ENCODE peak calls at places on chromosomes 1 and 21, in nine cellular contexts. O is lung, U is C1 segment of cervical spinal cord, N is body of pancreas, A is cardiac fibroblast, I is EL, C is GM03348, M is neural crest cell, Y is islet precursor cell. R is an unnamed sample.

GRCh38 chr1:78437393-78437792 is 53.4 kb upstream of the PTGFR start:
- DNase-seq in O (no peak), I (peak; percentile 21), Y (peak; percentile 54), A (peak; percentile 43), U (no peak), M (no peak), N (no peak), C (peak; percentile 16), R (no peak)

GRCh38 chr1:27488523-27489138 is 1.3 kb downstream of the WASF2 start:
- DNase-seq in M (no peak), C (no peak), N (no peak), I (peak; percentile 41), Y (no peak), A (peak; percentile 50), O (no peak), U (no peak), R (no peak)

GRCh38 chr21:17343055-17343454 is 169.8 kb upstream of the CXADR start:
- DNase-seq in A (peak; percentile 7), O (no peak), U (no peak), M (peak; percentile 8), C (peak; percentile 9), Y (no peak), N (no peak), I (peak; percentile 8), R (no peak)

GRCh38 chr21:35635261-35635660 is 425.1 kb downstream of the SETD4 start:
- DNase-seq in I (peak; percentile 98), O (no peak), A (peak; percentile 50), U (no peak), N (no peak), M (no peak), Y (no peak), C (peak; percentile 69), R (no peak)

GRCh38 chr21:35614412-35614901 is 445.9 kb downstream of the SETD4 start:
- DNase-seq in I (peak; percentile 76), A (peak; percentile 24), C (peak; percentile 11), N (no peak), U (no peak), O (no peak), M (no peak), Y (peak; percentile 86), R (no peak)

GRCh38 chr1:219439376-219439775 is 173.5 kb downstream of the ZC3H11B start:
- DNase-seq in Y (no peak), I (no peak), M (no peak), C (no peak), A (peak; percentile 72), U (no peak), N (no peak), O (no peak), R (no peak)

GRCh38 chr1:233673146-233673946 is 59.4 kb downstream of the KCNK1 start:
- DNase-seq in U (no peak), Y (no peak), M (no peak), I (no peak), C (no peak), O (no peak), A (no peak), N (peak; percentile 16), R (no peak)

GRCh38 chr1:207698822-207699483 is 52.9 kb upstream of the CD46 start:
- DNase-seq in O (peak; percentile 62), A (peak; percentile 68), N (peak; percentile 63), Y (peak; percentile 83), M (peak; percentile 53), I (peak; percentile 65), U (no peak), C (peak; percentile 38), R (peak; percentile 3)

GRCh38 chr1:202018476-202019234 is 8.3 kb downstream of the ELF3 start:
- DNase-seq in O (peak; percentile 82), C (no peak), N (peak; percentile 96), U (no peak), A (no peak), Y (peak; percentile 90), I (no peak), M (no peak), R (no peak)

GRCh38 chr1:186094170-186094569 is 280.9 kb downstream of the TPR start:
- DNase-seq in C (peak; percentile 15), A (peak; percentile 48), O (no peak), Y (no peak), U (no peak), M (no peak), I (peak; percentile 69), N (no peak), R (no peak)

GRCh38 chr1:181014431-181015257 is 8.0 kb downstream of the STX6 start:
- DNase-seq in Y (no peak), N (no peak), M (no peak), C (no peak), I (no peak), U (no peak), O (no peak), A (no peak), R (no peak)

GRCh38 chr1:171676823-171677222 is 24.3 kb upstream of the MYOC start:
- DNase-seq in M (no peak), I (no peak), C (no peak), U (no peak), O (no peak), Y (no peak), N (no peak), A (no peak), R (no peak)

GRCh38 chr1:214808845-214809460 is 206.0 kb downstream of the CENPF start:
- DNase-seq in I (peak; percentile 60), A (peak; percentile 61), O (no peak), Y (no peak), N (no peak), U (no peak), M (no peak), C (peak; percentile 45), R (no peak)

GRCh38 chr1:204514841-204515240 is 1.4 kb upstream of the MDM4 start:
- DNase-seq in C (no peak), U (no peak), A (no peak), O (no peak), Y (no peak), N (no peak), M (no peak), I (no peak), R (no peak)

GRCh38 chr1:10692401-10693021 is 103.9 kb downstream of the CASZ1 start:
- DNase-seq in I (peak; percentile 16), N (peak; percentile 76), C (no peak), Y (peak; percentile 72), U (no peak), M (no peak), O (peak; percentile 71), A (no peak), R (no peak)

GRCh38 chr1:99137546-99138206 is 126.6 kb upstream of the PLPPR4 start:
- DNase-seq in Y (no peak), O (no peak), U (no peak), M (no peak), I (no peak), C (no peak), A (no peak), N (no peak), R (no peak)

GRCh38 chr21:34919406-34919805 is 129.7 kb downstream of the RUNX1 start:
- DNase-seq in O (no peak), Y (no peak), U (no peak), M (no peak), C (no peak), I (no peak), A (no peak), N (no peak), R (no peak)

GRCh38 chr1:18649713-18650370 is 19.2 kb downstream of the PAX7 start:
- DNase-seq in O (no peak), N (no peak), I (peak; percentile 29), Y (peak; percentile 90), A (no peak), U (no peak), C (no peak), M (no peak), R (no peak)

GRCh38 chr1:241603626-241604337 is 36.4 kb downstream of the CHML start:
- DNase-seq in M (no peak), N (no peak), U (no peak), Y (no peak), A (peak; percentile 38), I (peak; percentile 75), O (no peak), C (no peak), R (no peak)

GRCh38 chr1:231691618-231692259 is 65.1 kb downstream of the DISC1 start:
- DNase-seq in M (peak; percentile 58), U (no peak), C (peak; percentile 40), O (no peak), A (peak; percentile 64), N (no peak), Y (peak; percentile 84), I (peak; percentile 55), R (peak; percentile 49)

GRCh38 chr1:67372136-67372535 is 58.1 kb downstream of the SERBP1 start:
- DNase-seq in C (peak; percentile 19), I (peak; percentile 36), O (no peak), A (no peak), M (no peak), Y (no peak), N (no peak), U (no peak), R (no peak)

GRCh38 chr1:58896211-58897183 is 112.7 kb upstream of the JUN start:
- DNase-seq in I (no peak), C (no peak), N (peak; percentile 77), O (peak; percentile 49), U (no peak), Y (peak; percentile 81), M (no peak), A (no peak), R (peak; percentile 28)

GRCh38 chr21:16159213-16159970 is 429.6 kb downstream of the USP25 start:
- DNase-seq in Y (no peak), I (peak; percentile 6), M (no peak), A (no peak), C (no peak), N (no peak), U (no peak), O (no peak), R (no peak)

GRCh38 chr21:38036016-38036415 is 119.8 kb upstream of the KCNJ6 start:
- DNase-seq in A (no peak), I (no peak), U (no peak), C (no peak), Y (no peak), N (no peak), O (no peak), M (no peak), R (no peak)

GRCh38 chr1:224632381-224632871 is 16.3 kb downstream of the CNIH3 start:
- DNase-seq in I (peak; percentile 87), O (no peak), A (peak; percentile 92), N (peak; percentile 74), C (peak; percentile 64), U (no peak), M (no peak), Y (no peak), R (no peak)

GRCh38 chr1:54857741-54858665 is 29.0 kb downstream of the DHCR24 start:
- DNase-seq in Y (peak; percentile 77), A (peak; percentile 49), U (no peak), I (peak; percentile 80), C (no peak), O (no peak), N (no peak), M (no peak), R (no peak)

GRCh38 chr1:193213998-193214397 is 27.6 kb upstream of the B3GALT2 start:
- DNase-seq in C (no peak), A (no peak), Y (no peak), I (no peak), U (no peak), O (no peak), M (no peak), N (no peak), R (no peak)

GRCh38 chr21:21309510-21309909 is 311.3 kb downstream of the NCAM2 start:
- DNase-seq in N (no peak), I (no peak), U (no peak), C (no peak), A (no peak), Y (no peak), M (no peak), O (no peak), R (no peak)

GRCh38 chr1:8284167-8284566 is 33.7 kb upstream of the SLC45A1 start:
- DNase-seq in Y (no peak), O (no peak), C (peak; percentile 47), N (no peak), A (peak; percentile 54), I (peak; percentile 18), U (no peak), M (no peak), R (no peak)

GRCh38 chr1:6513296-6513928 is 21.9 kb upstream of the PLEKHG5 start:
- DNase-seq in I (no peak), C (peak; percentile 55), N (no peak), M (no peak), Y (peak; percentile 90), U (no peak), O (no peak), A (no peak), R (no peak)

GRCh38 chr1:82124987-82125638 is 324.4 kb downstream of the ADGRL2 start:
- DNase-seq in I (no peak), U (no peak), A (no peak), C (no peak), M (no peak), Y (no peak), N (no peak), O (no peak), R (no peak)